ENCODE peak calls at places on chromosomes 1 and 21, in ten cellular contexts. C is CD4-positive, alpha-beta T cell; M is NCI-H69; X is MCF 10A; Z is T-helper 2 cell; K is head of caudate nucleus; W is NCI-H1105 treated with DMSO at 0.1 percent for 48 hours; H is activated naive CD4-positive, alpha-beta T cell treated with anti-CD3 and anti-CD28 coated beads, Interleukin-2, amount 50 U/mL, for 16 hours; A is GM19239; R is NCI-H2029 treated with DMSO at 0.1 percent for 48 hours. E is an unnamed sample.

GRCh38 chr1:10068605-10069294 is 36.0 kb downstream of the UBE4B start:
- DNase-seq in C (no peak), M (no peak), X (no peak), Z (no peak), K (no peak), W (no peak), H (no peak), A (no peak), R (no peak), E (no peak)

GRCh38 chr1:170126691-170127090 is 19.1 kb upstream of the NTMT2 start:
- DNase-seq in C (no peak), M (no peak), X (peak), Z (no peak), K (no peak), W (no peak), H (no peak), A (peak), R (no peak), E (no peak)

GRCh38 chr1:212461916-212462660 is 29.4 kb downstream of the NENF start:
- DNase-seq in C (no peak), M (no peak), X (no peak), Z (no peak), K (peak), W (no peak), H (no peak), A (no peak), R (no peak), E (no peak)

GRCh38 chr1:156480411-156481192 is 20.0 kb downstream of the MEF2D start:
- DNase-seq in C (peak), M (peak), X (peak), Z (peak), K (peak), W (no peak), H (peak), A (peak), R (no peak), E (no peak)

GRCh38 chr1:8158995-8159394 is 132.9 kb upstream of the ERRFI1 start:
- DNase-seq in C (no peak), M (no peak), X (no peak), Z (no peak), K (no peak), W (no peak), H (no peak), A (no peak), R (no peak), E (no peak)

GRCh38 chr1:227886503-227886961 is 61.2 kb downstream of the WNT9A start:
- DNase-seq in C (no peak), M (no peak), X (no peak), Z (no peak), K (no peak), W (no peak), H (no peak), A (no peak), R (no peak), E (no peak)

GRCh38 chr1:3955196-3955772 is 55.2 kb upstream of the C1orf174 start:
- DNase-seq in C (no peak), M (peak), X (no peak), Z (no peak), K (no peak), W (no peak), H (no peak), A (no peak), R (no peak), E (no peak)

GRCh38 chr1:192489748-192490147 is 85.8 kb upstream of the RGS1 start:
- DNase-seq in C (no peak), M (peak), X (peak), Z (no peak), K (no peak), W (no peak), H (no peak), A (no peak), R (no peak), E (no peak)

GRCh38 chr1:100785399-100786082 is 66.0 kb downstream of the VCAM1 start:
- DNase-seq in C (no peak), M (no peak), X (peak), Z (no peak), K (no peak), W (no peak), H (no peak), A (no peak), R (no peak), E (no peak)

GRCh38 chr21:33197546-33197945 is 32.2 kb upstream of the IFNAR2 start:
- DNase-seq in C (no peak), M (no peak), X (no peak), Z (no peak), K (no peak), W (no peak), H (no peak), A (no peak), R (no peak), E (no peak)

GRCh38 chr1:74689800-74690696 is 16.5 kb upstream of the ERICH3 start:
- DNase-seq in C (peak), M (peak), X (peak), Z (peak), K (peak), W (peak), H (peak), A (no peak), R (peak), E (peak)

GRCh38 chr1:31687601-31688000 is 16.2 kb downstream of the COL16A1 start:
- DNase-seq in C (no peak), M (no peak), X (no peak), Z (no peak), K (no peak), W (no peak), H (no peak), A (no peak), R (no peak), E (no peak)

GRCh38 chr1:26734501-26735058 is 38.8 kb downstream of the ARID1A start:
- DNase-seq in C (no peak), M (no peak), X (peak), Z (no peak), K (no peak), W (no peak), H (no peak), A (no peak), R (no peak), E (no peak)

GRCh38 chr1:182428043-182428442 is 21.9 kb upstream of the RGSL1 start:
- DNase-seq in C (no peak), M (no peak), X (no peak), Z (no peak), K (no peak), W (no peak), H (no peak), A (no peak), R (no peak), E (no peak)

E was measured in cerebellum.